ENCODE peak calls at places on chromosomes 16 and 17, in seven cellular contexts. One of them, this sample, is unnamed.
A peak's percentile ranks its signal among the peaks of the same experiment; 100 is the strongest.

GRCh38 chr16:10629592-10629963 is 49.2 kb upstream of the EMP2 start:
- DNase-seq in suprapubic skin: no peak
- DNase-seq in breast epithelium: no peak
- DNase-seq in HL-60: no peak
- DNase-seq in HCT116: no peak
- DNase-seq in endothelial cell of umbilical vein: no peak
- DNase-seq in sigmoid colon: no peak
- DNase-seq in this sample: no peak

GRCh38 chr17:7835818-7836595 is 2.0 kb downstream of the KDM6B start:
- DNase-seq in suprapubic skin: no peak
- DNase-seq in breast epithelium: peak; percentile 48
- DNase-seq in HL-60: no peak
- DNase-seq in HCT116: no peak
- DNase-seq in endothelial cell of umbilical vein: peak; percentile 60
- DNase-seq in sigmoid colon: peak; percentile 90
- DNase-seq in this sample: peak; percentile 96

GRCh38 chr17:19380551-19381284 is 2.4 kb downstream of the MAPK7 start:
- DNase-seq in suprapubic skin: no peak
- DNase-seq in breast epithelium: no peak
- DNase-seq in HL-60: no peak
- DNase-seq in HCT116: no peak
- DNase-seq in endothelial cell of umbilical vein: no peak
- DNase-seq in sigmoid colon: peak; percentile 69
- DNase-seq in this sample: no peak

GRCh38 chr16:55385363-55385762 is 61.4 kb downstream of the IRX6 start:
- DNase-seq in suprapubic skin: no peak
- DNase-seq in breast epithelium: no peak
- DNase-seq in HL-60: no peak
- DNase-seq in HCT116: no peak
- DNase-seq in endothelial cell of umbilical vein: no peak
- DNase-seq in sigmoid colon: no peak
- DNase-seq in this sample: no peak

GRCh38 chr17:34654871-34655270 is 75.5 kb downstream of the TMEM132E start:
- DNase-seq in suprapubic skin: no peak
- DNase-seq in breast epithelium: no peak
- DNase-seq in HL-60: no peak
- DNase-seq in HCT116: no peak
- DNase-seq in endothelial cell of umbilical vein: no peak
- DNase-seq in sigmoid colon: no peak
- DNase-seq in this sample: no peak

GRCh38 chr16:4696172-4696904 is 3.0 kb downstream of the NUDT16L1 start:
- DNase-seq in suprapubic skin: no peak
- DNase-seq in breast epithelium: no peak
- DNase-seq in HL-60: no peak
- DNase-seq in HCT116: no peak
- DNase-seq in endothelial cell of umbilical vein: no peak
- DNase-seq in sigmoid colon: peak; percentile 84
- DNase-seq in this sample: no peak

GRCh38 chr16:70725024-70725911 is 39.4 kb upstream of the MTSS2 start:
- DNase-seq in suprapubic skin: no peak
- DNase-seq in breast epithelium: peak; percentile 49
- DNase-seq in HL-60: no peak
- DNase-seq in HCT116: no peak
- DNase-seq in endothelial cell of umbilical vein: no peak
- DNase-seq in sigmoid colon: peak; percentile 92
- DNase-seq in this sample: no peak

GRCh38 chr17:62219500-62219899 is 154.4 kb upstream of the MED13 start:
- DNase-seq in suprapubic skin: no peak
- DNase-seq in breast epithelium: no peak
- DNase-seq in HL-60: no peak
- DNase-seq in HCT116: no peak
- DNase-seq in endothelial cell of umbilical vein: no peak
- DNase-seq in sigmoid colon: no peak
- DNase-seq in this sample: no peak

GRCh38 chr17:78412403-78412802 is 34.0 kb downstream of the PGS1 start:
- DNase-seq in suprapubic skin: no peak
- DNase-seq in breast epithelium: no peak
- DNase-seq in HL-60: no peak
- DNase-seq in HCT116: no peak
- DNase-seq in endothelial cell of umbilical vein: no peak
- DNase-seq in sigmoid colon: no peak
- DNase-seq in this sample: no peak

GRCh38 chr17:78144736-78145641 is 1.2 kb upstream of the C17orf99 start:
- DNase-seq in suprapubic skin: no peak
- DNase-seq in breast epithelium: peak; percentile 61
- DNase-seq in HL-60: no peak
- DNase-seq in HCT116: no peak
- DNase-seq in endothelial cell of umbilical vein: no peak
- DNase-seq in sigmoid colon: peak; percentile 80
- DNase-seq in this sample: no peak

GRCh38 chr16:81500833-81501521 is 56.4 kb downstream of the CMIP start:
- DNase-seq in suprapubic skin: no peak
- DNase-seq in breast epithelium: peak; percentile 42
- DNase-seq in HL-60: no peak
- DNase-seq in HCT116: no peak
- DNase-seq in endothelial cell of umbilical vein: peak; percentile 85
- DNase-seq in sigmoid colon: no peak
- DNase-seq in this sample: no peak

GRCh38 chr16:58652741-58653140 is 23.1 kb upstream of the CNOT1 start:
- DNase-seq in suprapubic skin: no peak
- DNase-seq in breast epithelium: no peak
- DNase-seq in HL-60: no peak
- DNase-seq in HCT116: no peak
- DNase-seq in endothelial cell of umbilical vein: no peak
- DNase-seq in sigmoid colon: no peak
- DNase-seq in this sample: no peak

GRCh38 chr17:74394977-74395376 is 27.7 kb downstream of the GPR142 start:
- DNase-seq in suprapubic skin: no peak
- DNase-seq in breast epithelium: peak; percentile 27
- DNase-seq in HL-60: no peak
- DNase-seq in HCT116: no peak
- DNase-seq in endothelial cell of umbilical vein: no peak
- DNase-seq in sigmoid colon: no peak
- DNase-seq in this sample: no peak

GRCh38 chr17:21379080-21379711 is 3.0 kb downstream of the KCNJ12 start:
- DNase-seq in suprapubic skin: no peak
- DNase-seq in breast epithelium: no peak
- DNase-seq in HL-60: no peak
- DNase-seq in HCT116: no peak
- DNase-seq in endothelial cell of umbilical vein: no peak
- DNase-seq in sigmoid colon: no peak
- DNase-seq in this sample: no peak

GRCh38 chr17:69047368-69048263 is 13.1 kb downstream of the ABCA9 start:
- DNase-seq in suprapubic skin: no peak
- DNase-seq in breast epithelium: no peak
- DNase-seq in HL-60: peak; percentile 35
- DNase-seq in HCT116: no peak
- DNase-seq in endothelial cell of umbilical vein: peak; percentile 99
- DNase-seq in sigmoid colon: peak; percentile 87
- DNase-seq in this sample: no peak

GRCh38 chr16:70478169-70478568 is 23.8 kb downstream of the FCSK start:
- DNase-seq in suprapubic skin: no peak
- DNase-seq in breast epithelium: no peak
- DNase-seq in HL-60: no peak
- DNase-seq in HCT116: no peak
- DNase-seq in endothelial cell of umbilical vein: no peak
- DNase-seq in sigmoid colon: no peak
- DNase-seq in this sample: no peak

GRCh38 chr16:87295661-87296531 is 21.3 kb downstream of the C16orf95 start:
- DNase-seq in suprapubic skin: no peak
- DNase-seq in breast epithelium: no peak
- DNase-seq in HL-60: no peak
- DNase-seq in HCT116: no peak
- DNase-seq in endothelial cell of umbilical vein: no peak
- DNase-seq in sigmoid colon: no peak
- DNase-seq in this sample: no peak

GRCh38 chr16:50821586-50821985 is 79.7 kb downstream of the CYLD start:
- DNase-seq in suprapubic skin: no peak
- DNase-seq in breast epithelium: no peak
- DNase-seq in HL-60: no peak
- DNase-seq in HCT116: peak; percentile 16
- DNase-seq in endothelial cell of umbilical vein: no peak
- DNase-seq in sigmoid colon: no peak
- DNase-seq in this sample: no peak
- TF ChIP-seq CTCF in suprapubic skin: no peak
- TF ChIP-seq CTCF in breast epithelium: no peak
- TF ChIP-seq CTCF in HL-60: no peak
- TF ChIP-seq CTCF in HCT116: no peak
- TF ChIP-seq CTCF in endothelial cell of umbilical vein: no peak
- TF ChIP-seq CTCF in sigmoid colon: no peak
- TF ChIP-seq CTCF in this sample: no peak

GRCh38 chr17:81036128-81036891 is 1.4 kb downstream of the BAIAP2 start:
- DNase-seq in suprapubic skin: no peak
- DNase-seq in breast epithelium: no peak
- DNase-seq in HL-60: no peak
- DNase-seq in HCT116: no peak
- DNase-seq in endothelial cell of umbilical vein: no peak
- DNase-seq in sigmoid colon: no peak
- DNase-seq in this sample: no peak

GRCh38 chr17:81033535-81034167 is 1.3 kb upstream of the BAIAP2 start:
- DNase-seq in suprapubic skin: no peak
- DNase-seq in breast epithelium: no peak
- DNase-seq in HL-60: no peak
- DNase-seq in HCT116: no peak
- DNase-seq in endothelial cell of umbilical vein: peak; percentile 32
- DNase-seq in sigmoid colon: no peak
- DNase-seq in this sample: no peak

GRCh38 chr17:81035389-81036127 is 607 bp downstream of the BAIAP2 start:
- DNase-seq in suprapubic skin: no peak
- DNase-seq in breast epithelium: no peak
- DNase-seq in HL-60: no peak
- DNase-seq in HCT116: no peak
- DNase-seq in endothelial cell of umbilical vein: peak; percentile 26
- DNase-seq in sigmoid colon: no peak
- DNase-seq in this sample: no peak

GRCh38 chr17:81034168-81034777 is 678 bp upstream of the BAIAP2 start:
- DNase-seq in suprapubic skin: no peak
- DNase-seq in breast epithelium: no peak
- DNase-seq in HL-60: no peak
- DNase-seq in HCT116: no peak
- DNase-seq in endothelial cell of umbilical vein: no peak
- DNase-seq in sigmoid colon: no peak
- DNase-seq in this sample: no peak

GRCh38 chr17:81034779-81035388 is at the start of gene BAIAP2:
- DNase-seq in suprapubic skin: peak; percentile 99
- DNase-seq in breast epithelium: peak; percentile 94
- DNase-seq in HL-60: peak; percentile 88
- DNase-seq in HCT116: peak; percentile 90
- DNase-seq in endothelial cell of umbilical vein: peak; percentile 88
- DNase-seq in sigmoid colon: peak; percentile 98
- DNase-seq in this sample: peak; percentile 99
- H3K27ac ChIP-seq in suprapubic skin: peak within 1 kb of the TSS; percentile 81
- H3K27ac ChIP-seq in breast epithelium: peak within 1 kb of the TSS; percentile 80
- H3K27ac ChIP-seq in HL-60: peak within 1 kb of the TSS; percentile 14
- H3K27ac ChIP-seq in HCT116: peak within 1 kb of the TSS; percentile 81
- H3K27ac ChIP-seq in endothelial cell of umbilical vein: peak within 1 kb of the TSS; percentile 9
- H3K27ac ChIP-seq in sigmoid colon: peak within 1 kb of the TSS; percentile 91
- H3K27ac ChIP-seq in this sample: peak within 1 kb of the TSS; percentile 71

GRCh38 chr16:20849587-20850390 is 43.5 kb downstream of the REXO5 start:
- DNase-seq in suprapubic skin: peak; percentile 86
- DNase-seq in breast epithelium: peak; percentile 57
- DNase-seq in HL-60: peak; percentile 61
- DNase-seq in HCT116: peak; percentile 40
- DNase-seq in endothelial cell of umbilical vein: peak; percentile 81
- DNase-seq in sigmoid colon: peak; percentile 84
- DNase-seq in this sample: no peak

GRCh38 chr16:20853981-20854620 is 46.1 kb downstream of the DCUN1D3 start:
- DNase-seq in suprapubic skin: no peak
- DNase-seq in breast epithelium: no peak
- DNase-seq in HL-60: no peak
- DNase-seq in HCT116: no peak
- DNase-seq in endothelial cell of umbilical vein: peak; percentile 63
- DNase-seq in sigmoid colon: no peak
- DNase-seq in this sample: no peak

GRCh38 chr16:20853076-20853597 is 46.8 kb downstream of the REXO5 start:
- DNase-seq in suprapubic skin: no peak
- DNase-seq in breast epithelium: no peak
- DNase-seq in HL-60: no peak
- DNase-seq in HCT116: no peak
- DNase-seq in endothelial cell of umbilical vein: no peak
- DNase-seq in sigmoid colon: no peak
- DNase-seq in this sample: no peak

GRCh38 chr16:20850981-20851380 is 44.7 kb downstream of the REXO5 start:
- DNase-seq in suprapubic skin: no peak
- DNase-seq in breast epithelium: no peak
- DNase-seq in HL-60: no peak
- DNase-seq in HCT116: no peak
- DNase-seq in endothelial cell of umbilical vein: peak; percentile 56
- DNase-seq in sigmoid colon: no peak
- DNase-seq in this sample: no peak

DNA sequence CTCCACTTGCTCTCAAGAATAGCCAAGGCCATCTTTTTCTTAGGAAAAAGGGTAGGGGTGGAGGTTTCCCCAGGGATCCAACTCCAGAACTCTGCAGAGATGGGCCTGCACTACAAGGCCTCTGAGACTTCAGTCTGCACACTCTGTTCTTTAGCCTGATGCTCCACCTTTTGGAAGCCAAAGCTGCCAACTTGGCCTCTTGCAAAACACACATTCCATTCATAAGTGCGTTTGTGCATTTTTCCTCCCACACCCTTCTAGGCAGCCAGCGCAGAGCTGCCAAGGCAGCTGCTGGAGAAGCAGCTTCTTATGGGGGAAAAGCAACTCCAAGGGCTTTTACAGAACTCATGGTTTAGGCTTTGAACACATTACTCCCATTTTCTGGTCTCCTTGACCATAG is 45.3 kb downstream of the REXO5 start:
- DNase-seq in suprapubic skin: peak; percentile 88
- DNase-seq in breast epithelium: peak; percentile 88
- DNase-seq in HL-60: no peak
- DNase-seq in HCT116: peak; percentile 28
- DNase-seq in endothelial cell of umbilical vein: peak; percentile 64
- DNase-seq in sigmoid colon: peak; percentile 94
- DNase-seq in this sample: peak; percentile 94
- TF ChIP-seq POLR2AphosphoS5 in suprapubic skin: no peak
- TF ChIP-seq POLR2AphosphoS5 in breast epithelium: peak; percentile 82
- TF ChIP-seq POLR2AphosphoS5 in HL-60: no peak
- TF ChIP-seq POLR2AphosphoS5 in HCT116: no peak
- TF ChIP-seq POLR2AphosphoS5 in endothelial cell of umbilical vein: no peak
- TF ChIP-seq POLR2AphosphoS5 in sigmoid colon: peak; percentile 75
- TF ChIP-seq POLR2AphosphoS5 in this sample: peak; percentile 94

DNA sequence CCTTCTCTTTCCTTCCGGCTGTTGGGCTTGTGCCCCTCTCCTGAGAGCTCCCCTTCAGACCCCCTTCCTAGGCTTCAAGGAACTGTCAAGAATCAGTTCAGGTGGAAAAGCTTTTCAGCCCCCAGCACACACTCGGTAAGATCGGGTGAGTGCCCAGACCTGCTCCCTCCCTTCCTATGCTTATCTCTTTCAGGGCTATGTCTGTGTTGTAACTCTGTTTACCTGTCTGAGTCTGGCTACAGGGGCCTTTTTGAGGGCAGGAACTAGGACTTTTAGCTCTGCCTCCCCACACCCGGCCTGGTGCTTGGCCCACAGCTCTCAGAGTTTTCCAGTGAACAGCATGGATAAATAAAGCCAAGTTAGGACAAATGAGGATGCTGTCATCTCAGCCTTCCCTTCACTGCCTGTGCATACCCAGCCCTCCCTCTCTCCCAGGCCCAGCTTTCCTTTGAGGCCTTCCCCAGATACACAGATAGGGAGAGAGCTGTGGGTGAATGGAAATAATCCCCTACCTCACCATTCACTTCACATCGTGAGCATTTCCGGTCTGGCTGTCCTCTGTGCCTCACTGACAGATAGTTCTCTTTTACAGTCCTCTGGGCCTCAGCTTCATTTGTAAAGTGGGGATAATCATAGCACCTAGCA is 5.7 kb upstream of the MRPS23 start:
- DNase-seq in suprapubic skin: no peak
- DNase-seq in breast epithelium: no peak
- DNase-seq in HL-60: no peak
- DNase-seq in HCT116: no peak
- DNase-seq in endothelial cell of umbilical vein: no peak
- DNase-seq in sigmoid colon: peak; percentile 64
- DNase-seq in this sample: no peak
- TF ChIP-seq CTCF in suprapubic skin: no peak
- TF ChIP-seq CTCF in breast epithelium: no peak
- TF ChIP-seq CTCF in HL-60: no peak
- TF ChIP-seq CTCF in HCT116: no peak
- TF ChIP-seq CTCF in endothelial cell of umbilical vein: no peak
- TF ChIP-seq CTCF in sigmoid colon: no peak
- TF ChIP-seq CTCF in this sample: no peak

This sample was measured in esophagus muscularis mucosa.